ENCODE peak calls at places on chromosome 6, in ten cellular contexts. One of them, this sample, is unnamed.

GRCh38 chr6:136607204-136607931 is 57.1 kb upstream of the MAP7 start:
- DNase-seq in hepatocyte: no peak
- DNase-seq in GM23248: peak; percentile 26
- DNase-seq in SK-N-SH: no peak
- DNase-seq in HCT116: no peak
- DNase-seq in PC-3: peak; percentile 65
- DNase-seq in MM.1S: no peak
- DNase-seq in GM23338: no peak
- DNase-seq in OCI-LY7: no peak
- DNase-seq in Karpas-422: no peak
- DNase-seq in this sample: peak; percentile 96

GRCh38 chr6:21733311-21733710 is 139.8 kb downstream of the SOX4 start:
- DNase-seq in hepatocyte: no peak
- DNase-seq in GM23248: no peak
- DNase-seq in SK-N-SH: no peak
- DNase-seq in HCT116: no peak
- DNase-seq in PC-3: no peak
- DNase-seq in MM.1S: no peak
- DNase-seq in GM23338: no peak
- DNase-seq in OCI-LY7: no peak
- DNase-seq in Karpas-422: no peak
- DNase-seq in this sample: no peak

GRCh38 chr6:167919349-167919748 is 78.1 kb upstream of the KIF25 start:
- DNase-seq in hepatocyte: no peak
- DNase-seq in GM23248: no peak
- DNase-seq in SK-N-SH: no peak
- DNase-seq in HCT116: no peak
- DNase-seq in PC-3: no peak
- DNase-seq in MM.1S: no peak
- DNase-seq in GM23338: no peak
- DNase-seq in OCI-LY7: no peak
- DNase-seq in Karpas-422: no peak
- DNase-seq in this sample: no peak

GRCh38 chr6:39416026-39416425 is 93.5 kb upstream of the KCNK16 start:
- DNase-seq in hepatocyte: no peak
- DNase-seq in GM23248: peak; percentile 40
- DNase-seq in SK-N-SH: no peak
- DNase-seq in HCT116: no peak
- DNase-seq in PC-3: no peak
- DNase-seq in MM.1S: no peak
- DNase-seq in GM23338: no peak
- DNase-seq in OCI-LY7: no peak
- DNase-seq in Karpas-422: no peak
- DNase-seq in this sample: no peak

GRCh38 chr6:163872335-163872734 is 457.8 kb downstream of the QKI start:
- DNase-seq in hepatocyte: no peak
- DNase-seq in GM23248: peak; percentile 3
- DNase-seq in SK-N-SH: no peak
- DNase-seq in HCT116: no peak
- DNase-seq in PC-3: peak; percentile 23
- DNase-seq in MM.1S: no peak
- DNase-seq in GM23338: no peak
- DNase-seq in OCI-LY7: no peak
- DNase-seq in Karpas-422: no peak
- DNase-seq in this sample: no peak

GRCh38 chr6:24931752-24932691 is 3.7 kb downstream of the RIPOR2 start:
- DNase-seq in hepatocyte: no peak
- DNase-seq in GM23248: peak; percentile 29
- DNase-seq in SK-N-SH: no peak
- DNase-seq in HCT116: no peak
- DNase-seq in PC-3: peak; percentile 62
- DNase-seq in MM.1S: no peak
- DNase-seq in GM23338: no peak
- DNase-seq in OCI-LY7: peak; percentile 86
- DNase-seq in Karpas-422: peak; percentile 63
- DNase-seq in this sample: no peak

GRCh38 chr6:36138667-36139066 is 8.4 kb downstream of the MAPK13 start:
- DNase-seq in hepatocyte: no peak
- DNase-seq in GM23248: no peak
- DNase-seq in SK-N-SH: no peak
- DNase-seq in HCT116: no peak
- DNase-seq in PC-3: no peak
- DNase-seq in MM.1S: no peak
- DNase-seq in GM23338: no peak
- DNase-seq in OCI-LY7: no peak
- DNase-seq in Karpas-422: no peak
- DNase-seq in this sample: no peak

GRCh38 chr6:37340639-37340943 is 13.2 kb upstream of the RNF8 start:
- DNase-seq in hepatocyte: no peak
- DNase-seq in GM23248: no peak
- DNase-seq in SK-N-SH: no peak
- DNase-seq in HCT116: no peak
- DNase-seq in PC-3: peak; percentile 63
- DNase-seq in MM.1S: no peak
- DNase-seq in GM23338: no peak
- DNase-seq in OCI-LY7: no peak
- DNase-seq in Karpas-422: no peak
- DNase-seq in this sample: no peak

GRCh38 chr6:150291968-150292710 is 76.7 kb upstream of the IYD start:
- DNase-seq in hepatocyte: no peak
- DNase-seq in GM23248: no peak
- DNase-seq in SK-N-SH: no peak
- DNase-seq in HCT116: no peak
- DNase-seq in PC-3: peak; percentile 7
- DNase-seq in MM.1S: no peak
- DNase-seq in GM23338: no peak
- DNase-seq in OCI-LY7: no peak
- DNase-seq in Karpas-422: no peak
- DNase-seq in this sample: no peak

GRCh38 chr6:27230758-27231111 is 16.8 kb upstream of the PRSS16 start:
- DNase-seq in hepatocyte: no peak
- DNase-seq in GM23248: no peak
- DNase-seq in SK-N-SH: no peak
- DNase-seq in HCT116: peak; percentile 46
- DNase-seq in PC-3: no peak
- DNase-seq in MM.1S: no peak
- DNase-seq in GM23338: no peak
- DNase-seq in OCI-LY7: no peak
- DNase-seq in Karpas-422: no peak
- DNase-seq in this sample: peak; percentile 25

GRCh38 chr6:88047510-88048150 is at the start of gene SPACA1:
- DNase-seq in hepatocyte: no peak
- DNase-seq in GM23248: no peak
- DNase-seq in SK-N-SH: no peak
- DNase-seq in HCT116: no peak
- DNase-seq in PC-3: no peak
- DNase-seq in MM.1S: no peak
- DNase-seq in GM23338: peak; percentile 12
- DNase-seq in OCI-LY7: no peak
- DNase-seq in Karpas-422: no peak
- DNase-seq in this sample: no peak

GRCh38 chr6:125584468-125584939 is 164.9 kb upstream of the HEY2 start:
- DNase-seq in hepatocyte: peak; percentile 66
- DNase-seq in GM23248: no peak
- DNase-seq in SK-N-SH: no peak
- DNase-seq in HCT116: no peak
- DNase-seq in PC-3: peak; percentile 69
- DNase-seq in MM.1S: no peak
- DNase-seq in GM23338: peak; percentile 77
- DNase-seq in OCI-LY7: no peak
- DNase-seq in Karpas-422: no peak
- DNase-seq in this sample: peak; percentile 41

GRCh38 chr6:77561768-77562314 is 91.0 kb upstream of the MEI4 start:
- DNase-seq in hepatocyte: no peak
- DNase-seq in GM23248: no peak
- DNase-seq in SK-N-SH: no peak
- DNase-seq in HCT116: no peak
- DNase-seq in PC-3: no peak
- DNase-seq in MM.1S: no peak
- DNase-seq in GM23338: no peak
- DNase-seq in OCI-LY7: no peak
- DNase-seq in Karpas-422: no peak
- DNase-seq in this sample: no peak

GRCh38 chr6:67131827-67132226 is 1424.8 kb upstream of the EYS start:
- DNase-seq in hepatocyte: no peak
- DNase-seq in GM23248: no peak
- DNase-seq in SK-N-SH: no peak
- DNase-seq in HCT116: no peak
- DNase-seq in PC-3: peak; percentile 21
- DNase-seq in MM.1S: no peak
- DNase-seq in GM23338: no peak
- DNase-seq in OCI-LY7: no peak
- DNase-seq in Karpas-422: no peak
- DNase-seq in this sample: no peak

GRCh38 chr6:107458687-107459282 is 579 bp downstream of the PDSS2 start:
- DNase-seq in hepatocyte: peak; percentile 35
- DNase-seq in GM23248: peak; percentile 58
- DNase-seq in SK-N-SH: no peak
- DNase-seq in HCT116: no peak
- DNase-seq in PC-3: peak; percentile 26
- DNase-seq in MM.1S: peak; percentile 44
- DNase-seq in GM23338: peak; percentile 47
- DNase-seq in OCI-LY7: peak; percentile 74
- DNase-seq in Karpas-422: peak; percentile 74
- DNase-seq in this sample: peak; percentile 26

GRCh38 chr6:87936065-87936464 is 111.6 kb upstream of the SPACA1 start:
- DNase-seq in hepatocyte: no peak
- DNase-seq in GM23248: no peak
- DNase-seq in SK-N-SH: no peak
- DNase-seq in HCT116: no peak
- DNase-seq in PC-3: no peak
- DNase-seq in MM.1S: no peak
- DNase-seq in GM23338: peak; percentile 6
- DNase-seq in OCI-LY7: no peak
- DNase-seq in Karpas-422: no peak
- DNase-seq in this sample: no peak

GRCh38 chr6:122151768-122152167 is 247.7 kb upstream of the HSF2 start:
- DNase-seq in hepatocyte: no peak
- DNase-seq in GM23248: no peak
- DNase-seq in SK-N-SH: no peak
- DNase-seq in HCT116: no peak
- DNase-seq in PC-3: no peak
- DNase-seq in MM.1S: no peak
- DNase-seq in GM23338: no peak
- DNase-seq in OCI-LY7: no peak
- DNase-seq in Karpas-422: no peak
- DNase-seq in this sample: no peak

DNA sequence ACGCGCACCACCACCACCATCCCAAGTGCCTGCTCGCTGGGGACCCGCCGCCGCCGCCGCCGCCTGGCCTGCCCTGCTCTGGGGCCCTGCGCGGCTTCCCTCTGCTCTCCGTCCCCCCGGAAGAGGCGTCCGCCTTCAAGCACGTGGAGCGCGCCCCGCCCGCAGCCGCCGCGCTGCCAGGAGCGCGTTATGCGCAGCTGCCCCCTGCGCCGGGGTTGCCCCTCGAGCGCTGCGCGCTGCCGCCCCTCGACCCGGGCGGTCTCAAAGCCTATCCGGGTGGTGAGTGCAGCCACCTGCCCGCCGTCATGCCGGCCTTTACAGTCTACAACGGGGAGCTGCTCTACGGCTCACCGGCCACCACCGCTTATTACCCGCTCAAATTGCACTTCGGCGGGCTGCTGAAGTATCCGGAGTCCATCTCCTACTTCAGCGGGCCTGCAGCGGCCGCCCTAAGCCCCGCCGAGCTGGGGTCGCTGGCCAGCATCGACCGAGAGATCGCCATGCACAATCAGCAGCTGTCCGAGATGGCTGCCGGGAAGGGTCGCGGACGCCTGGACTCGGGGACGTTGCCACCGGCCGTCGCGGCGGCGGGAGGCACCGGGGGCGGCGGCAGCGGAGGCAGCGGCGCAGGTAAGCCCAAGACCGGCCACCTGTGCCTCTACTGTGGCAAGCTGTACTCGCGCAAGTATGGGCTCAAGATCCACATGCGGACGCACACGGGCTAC is 7.2 kb downstream of the PRDM13 start:
- DNase-seq in hepatocyte: peak; percentile 32
- DNase-seq in GM23248: peak; percentile 37
- DNase-seq in SK-N-SH: peak; percentile 60
- DNase-seq in HCT116: no peak
- DNase-seq in PC-3: no peak
- DNase-seq in MM.1S: peak; percentile 48
- DNase-seq in GM23338: peak; percentile 69
- DNase-seq in OCI-LY7: peak; percentile 16
- DNase-seq in Karpas-422: no peak
- DNase-seq in this sample: no peak
- H3K4me3 ChIP-seq in hepatocyte: peak overlapping the region; percentile 45
- H3K4me3 ChIP-seq in GM23248: peak overlapping the region; percentile 51
- H3K4me3 ChIP-seq in SK-N-SH: peak overlapping the region; percentile 33
- H3K4me3 ChIP-seq in HCT116: no peak overlapping the region
- H3K4me3 ChIP-seq in PC-3: no peak overlapping the region
- H3K4me3 ChIP-seq in MM.1S: peak overlapping the region; percentile 81
- H3K4me3 ChIP-seq in GM23338: peak overlapping the region; percentile 64
- H3K4me3 ChIP-seq in OCI-LY7: peak overlapping the region; percentile 60
- H3K4me3 ChIP-seq in Karpas-422: no peak overlapping the region
- H3K4me3 ChIP-seq in this sample: no peak overlapping the region

GRCh38 chr6:35034411-35035171 is 106.5 kb downstream of the TCP11 start:
- DNase-seq in hepatocyte: no peak
- DNase-seq in GM23248: peak; percentile 68
- DNase-seq in SK-N-SH: no peak
- DNase-seq in HCT116: no peak
- DNase-seq in PC-3: peak; percentile 36
- DNase-seq in MM.1S: no peak
- DNase-seq in GM23338: no peak
- DNase-seq in OCI-LY7: no peak
- DNase-seq in Karpas-422: no peak
- DNase-seq in this sample: no peak
- H2AFZ ChIP-seq in hepatocyte: no peak overlapping the region
- H2AFZ ChIP-seq in GM23248: peak overlapping the region; percentile 64
- H2AFZ ChIP-seq in SK-N-SH: no peak overlapping the region
- H2AFZ ChIP-seq in HCT116: no peak overlapping the region
- H2AFZ ChIP-seq in PC-3: no peak overlapping the region
- H2AFZ ChIP-seq in MM.1S: no peak overlapping the region
- H2AFZ ChIP-seq in GM23338: no peak overlapping the region
- H2AFZ ChIP-seq in OCI-LY7: no peak overlapping the region
- H2AFZ ChIP-seq in Karpas-422: no peak overlapping the region
- H2AFZ ChIP-seq in this sample: no peak overlapping the region

DNA sequence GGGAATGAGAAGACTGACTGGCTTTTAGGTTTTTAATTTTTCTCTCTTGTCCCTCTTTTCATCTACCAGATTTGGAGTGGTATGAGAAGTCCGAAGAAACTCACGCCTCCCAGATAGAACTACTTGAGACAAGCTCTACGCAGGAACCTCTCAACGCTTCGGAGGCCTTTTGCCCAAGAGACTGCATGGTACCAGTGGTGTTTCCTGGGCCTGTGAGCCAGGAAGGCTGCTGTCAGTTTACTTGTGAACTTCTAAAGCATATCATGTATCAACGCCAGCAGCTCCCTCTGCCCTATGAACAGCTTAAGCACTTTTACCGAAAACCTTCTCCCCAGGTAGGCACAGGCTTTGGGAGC is 650 bp downstream of the MAD2L1BP start:
- DNase-seq in hepatocyte: peak; percentile 27
- DNase-seq in GM23248: peak; percentile 54
- DNase-seq in SK-N-SH: no peak
- DNase-seq in HCT116: no peak
- DNase-seq in PC-3: peak; percentile 22
- DNase-seq in MM.1S: no peak
- DNase-seq in GM23338: peak; percentile 10
- DNase-seq in OCI-LY7: peak; percentile 26
- DNase-seq in Karpas-422: peak; percentile 65
- DNase-seq in this sample: no peak
- H3K9me2 ChIP-seq in hepatocyte: no peaks in the 10 kb centered on the region
- H3K9me2 ChIP-seq in GM23248: no peaks in the 10 kb centered on the region
- H3K9me2 ChIP-seq in SK-N-SH: no peaks in the 10 kb centered on the region
- H3K9me2 ChIP-seq in HCT116: no peaks in the 10 kb centered on the region
- H3K9me2 ChIP-seq in PC-3: no peaks in the 10 kb centered on the region
- H3K9me2 ChIP-seq in MM.1S: no peaks in the 10 kb centered on the region
- H3K9me2 ChIP-seq in GM23338: no peaks in the 10 kb centered on the region
- H3K9me2 ChIP-seq in OCI-LY7: no peaks in the 10 kb centered on the region
- H3K9me2 ChIP-seq in Karpas-422: no peaks in the 10 kb centered on the region
- H3K9me2 ChIP-seq in this sample: no peaks in the 10 kb centered on the region

GRCh38 chr6:90492798-90493197 is 94.1 kb downstream of the MAP3K7 start:
- DNase-seq in hepatocyte: no peak
- DNase-seq in GM23248: no peak
- DNase-seq in SK-N-SH: no peak
- DNase-seq in HCT116: no peak
- DNase-seq in PC-3: no peak
- DNase-seq in MM.1S: no peak
- DNase-seq in GM23338: no peak
- DNase-seq in OCI-LY7: no peak
- DNase-seq in Karpas-422: no peak
- DNase-seq in this sample: no peak
- H3K4me3 ChIP-seq in hepatocyte: no peak overlapping the region
- H3K4me3 ChIP-seq in GM23248: no peak overlapping the region
- H3K4me3 ChIP-seq in SK-N-SH: no peak overlapping the region
- H3K4me3 ChIP-seq in HCT116: no peak overlapping the region
- H3K4me3 ChIP-seq in PC-3: no peak overlapping the region
- H3K4me3 ChIP-seq in MM.1S: no peak overlapping the region
- H3K4me3 ChIP-seq in GM23338: no peak overlapping the region
- H3K4me3 ChIP-seq in OCI-LY7: no peak overlapping the region
- H3K4me3 ChIP-seq in Karpas-422: no peak overlapping the region
- H3K4me3 ChIP-seq in this sample: no peak overlapping the region